ENCODE peak calls at places on chromosomes 12 and 14, in five cellular contexts. N, K, P, Y and M are unnamed samples.

GRCh38 chr12:130768120-130768519 is 52.0 kb upstream of the RIMBP2 start:
- DNase-seq in N (no peak), K (no peak), P (no peak), Y (no peak), M (no peak)

GRCh38 chr12:116539905-116540482 is 19.2 kb upstream of the MAP1LC3B2 start:
- DNase-seq in N (no peak), K (peak), P (peak), Y (no peak), M (peak)

GRCh38 chr12:111330800-111331752 is 37.8 kb downstream of the PHETA1 start:
- DNase-seq in N (no peak), K (no peak), P (no peak), Y (peak), M (no peak)

GRCh38 chr12:118064608-118065007 is 3.6 kb upstream of the WSB2 start:
- DNase-seq in N (no peak), K (no peak), P (no peak), Y (no peak), M (no peak)

GRCh38 chr14:104735830-104736642 is 12.0 kb downstream of the ADSS1 start:
- DNase-seq in N (no peak), K (no peak), P (peak), Y (no peak), M (peak)

GRCh38 chr12:81079280-81080076 is 1.6 kb downstream of the ACSS3 start:
- DNase-seq in N (no peak), K (no peak), P (no peak), Y (no peak), M (no peak)

GRCh38 chr14:96931751-96932150 is 134.6 kb downstream of the VRK1 start:
- DNase-seq in N (no peak), K (no peak), P (no peak), Y (no peak), M (no peak)

GRCh38 chr12:6643569-6644256 is 3.5 kb downstream of the ACRBP start:
- DNase-seq in N (no peak), K (no peak), P (no peak), Y (no peak), M (no peak)

GRCh38 chr14:52363969-52364368 is 49.9 kb downstream of the PTGER2 start:
- DNase-seq in N (no peak), K (no peak), P (no peak), Y (no peak), M (no peak)

GRCh38 chr12:41277019-41277770 is 89.1 kb downstream of the PDZRN4 start:
- DNase-seq in N (peak), K (no peak), P (peak), Y (peak), M (no peak)

GRCh38 chr14:69092840-69093422 is 60.0 kb downstream of the DCAF5 start:
- DNase-seq in N (no peak), K (no peak), P (no peak), Y (no peak), M (no peak)